ENCODE peak calls at places on chromosomes 4 and X, in six cellular contexts. W is IMR-90; M is heart right ventricle; X is breast epithelium; V is CD4-positive, alpha-beta memory T cell; L is SJCRH30. G is an unnamed sample.

GRCh38 chr4:3741217-3742011 is 24.8 kb upstream of the ADRA2C start:
- DNase-seq in V (no peak), X (no peak), W (no peak), L (no peak), M (no peak), G (no peak)

GRCh38 chrX:103073442-103073841 is 9.5 kb upstream of the BEX1 start:
- DNase-seq in W (no peak), M (no peak), V (no peak), X (no peak), L (no peak), G (no peak)

GRCh38 chrX:152635941-152636340 is 1.8 kb upstream of the GABRQ start:
- DNase-seq in X (no peak), V (no peak), M (no peak), W (peak; percentile 50), L (peak; percentile 19), G (no peak)

GRCh38 chrX:139600105-139600504 is 69.6 kb downstream of the F9 start:
- DNase-seq in X (no peak), V (no peak), W (no peak), M (no peak), L (no peak), G (no peak)

GRCh38 chr4:2290974-2291704 is 29.2 kb upstream of the MXD4 start:
- DNase-seq in V (peak; percentile 84), M (no peak), X (peak; percentile 31), W (no peak), L (no peak), G (peak; percentile 78)

GRCh38 chr4:111722321-111722720 is 422.9 kb upstream of the FAM241A start:
- DNase-seq in X (no peak), W (no peak), M (no peak), L (no peak), V (no peak), G (no peak)

GRCh38 chrX:154458116-154458953 is at the start of gene PLXNA3:
- DNase-seq in L (peak; percentile 43), W (no peak), M (peak; percentile 54), V (peak; percentile 70), X (no peak), G (peak; percentile 56)

GRCh38 chr4:186904104-186904503 is 180.4 kb upstream of the FAT1 start:
- DNase-seq in M (no peak), L (no peak), W (peak; percentile 95), V (no peak), X (no peak), G (no peak)

GRCh38 chrX:126141014-126141413 is 25.1 kb downstream of the DCAF12L2 start:
- DNase-seq in X (no peak), V (no peak), W (no peak), M (no peak), L (no peak), G (no peak)

GRCh38 chrX:12871181-12871580 is 4.3 kb downstream of the TLR7 start:
- DNase-seq in X (no peak), M (no peak), L (no peak), V (no peak), W (no peak), G (no peak)

GRCh38 chr4:185637162-185637875 is 102.0 kb upstream of the PDLIM3 start:
- DNase-seq in X (no peak), W (no peak), M (no peak), V (no peak), L (no peak), G (no peak)

GRCh38 chr4:1730532-1731135 is 9.3 kb downstream of the TACC3 start:
- DNase-seq in X (no peak), M (no peak), W (no peak), L (no peak), V (no peak), G (no peak)

GRCh38 chr4:11376146-11376545 is 52.5 kb downstream of the HS3ST1 start:
- DNase-seq in X (no peak), V (no peak), L (no peak), M (no peak), W (no peak), G (no peak)

GRCh38 chr4:186606593-186606992 is 51.2 kb upstream of the MTNR1A start:
- DNase-seq in W (peak; percentile 40), V (no peak), M (no peak), X (no peak), L (peak; percentile 87), G (no peak)

GRCh38 chrX:147945286-147945685 is 33.6 kb downstream of the FMR1 start:
- DNase-seq in M (no peak), W (no peak), X (no peak), V (no peak), L (no peak), G (no peak)

GRCh38 chr4:30429813-30430466 is 290.2 kb upstream of the PCDH7 start:
- DNase-seq in X (no peak), V (no peak), M (no peak), W (peak; percentile 87), L (no peak), G (no peak)

GRCh38 chrX:136765957-136766356 is 14.8 kb downstream of the ARHGEF6 start:
- DNase-seq in X (no peak), V (no peak), L (peak; percentile 25), W (no peak), M (no peak), G (no peak)

GRCh38 chrX:7146026-7146702 is 1.3 kb upstream of the STS start:
- DNase-seq in W (no peak), X (no peak), L (no peak), V (no peak), M (no peak), G (no peak)

GRCh38 chrX:7147431-7147977 is at the start of gene STS:
- DNase-seq in V (no peak), X (no peak), L (peak; percentile 51), W (peak; percentile 14), M (peak; percentile 54), G (no peak)

GRCh38 chrX:7149421-7149820 is 1.5 kb upstream of the PUDP start:
- DNase-seq in V (no peak), M (no peak), W (no peak), L (peak; percentile 9), X (no peak), G (no peak)

GRCh38 chrX:7146703-7147430 is 645 bp upstream of the STS start:
- DNase-seq in W (no peak), M (no peak), X (no peak), V (peak; percentile 18), L (peak; percentile 54), G (no peak)

DNA sequence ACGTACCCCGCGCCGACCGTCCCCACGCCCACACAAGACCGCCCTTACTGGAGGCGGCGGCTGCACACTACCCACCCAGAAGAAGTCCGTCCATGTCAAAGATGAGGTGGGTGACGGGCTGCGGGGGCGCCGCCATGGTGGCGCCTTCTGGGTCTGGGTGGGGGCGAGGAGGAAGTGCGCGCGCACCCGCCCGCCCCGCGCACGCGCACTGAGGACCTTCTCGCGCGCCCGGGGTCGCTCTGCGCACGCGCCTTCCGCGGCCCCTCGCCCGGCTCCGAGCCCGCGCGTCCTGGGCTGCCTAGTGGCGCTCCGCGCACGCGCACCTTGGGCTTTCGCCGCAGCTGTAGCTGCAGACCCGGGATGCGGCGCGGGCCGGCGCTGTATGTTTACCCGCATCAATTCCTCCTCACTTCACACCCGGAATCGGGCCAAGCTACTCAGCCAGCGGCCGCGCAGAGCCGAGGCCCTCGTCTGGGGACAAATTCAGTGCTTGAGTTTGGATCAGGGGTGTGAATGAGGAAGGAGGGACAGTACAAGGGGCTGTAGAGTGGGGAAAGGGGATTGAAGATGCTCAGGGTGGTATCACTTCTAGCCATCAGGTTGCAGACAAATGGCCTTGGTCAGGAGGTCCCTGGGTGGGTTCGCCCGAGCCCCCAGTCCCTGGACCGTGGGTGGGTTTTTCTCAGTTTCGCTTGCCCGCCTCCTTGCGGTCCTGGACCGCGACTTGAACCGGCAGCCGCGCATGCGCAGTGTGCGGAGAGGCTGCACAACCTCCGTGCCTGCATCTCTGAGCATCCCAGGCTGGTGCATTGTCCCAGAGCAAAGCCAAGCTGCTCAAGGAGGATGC is at the start of gene PUDP:
- DNase-seq in V (peak; percentile 94), M (peak; percentile 87), W (peak; percentile 83), L (peak; percentile 84), X (peak; percentile 68), G (peak; percentile 78)
- H3K27ac ChIP-seq in V (peak within 1 kb of the TSS; percentile 65), M (peak within 1 kb of the TSS; percentile 95), W (peak within 1 kb of the TSS; percentile 85), L (peak within 1 kb of the TSS; percentile 82), X (peak within 1 kb of the TSS; percentile 90), G (peak within 1 kb of the TSS; percentile 68)

GRCh38 chr4:89301902-89302301 is 5.7 kb downstream of the GPRIN3 start:
- DNase-seq in L (no peak), X (no peak), M (no peak), V (no peak), W (no peak), G (no peak)
- H3K4me1 ChIP-seq in L (no peaks in the 10 kb centered on the region), X (no peaks in the 10 kb centered on the region), M (peaks cover 70% of the 10 kb centered on the region), V (peaks cover 79% of the 10 kb centered on the region), W (no peaks in the 10 kb centered on the region), G (peaks cover 60% of the 10 kb centered on the region)

DNA sequence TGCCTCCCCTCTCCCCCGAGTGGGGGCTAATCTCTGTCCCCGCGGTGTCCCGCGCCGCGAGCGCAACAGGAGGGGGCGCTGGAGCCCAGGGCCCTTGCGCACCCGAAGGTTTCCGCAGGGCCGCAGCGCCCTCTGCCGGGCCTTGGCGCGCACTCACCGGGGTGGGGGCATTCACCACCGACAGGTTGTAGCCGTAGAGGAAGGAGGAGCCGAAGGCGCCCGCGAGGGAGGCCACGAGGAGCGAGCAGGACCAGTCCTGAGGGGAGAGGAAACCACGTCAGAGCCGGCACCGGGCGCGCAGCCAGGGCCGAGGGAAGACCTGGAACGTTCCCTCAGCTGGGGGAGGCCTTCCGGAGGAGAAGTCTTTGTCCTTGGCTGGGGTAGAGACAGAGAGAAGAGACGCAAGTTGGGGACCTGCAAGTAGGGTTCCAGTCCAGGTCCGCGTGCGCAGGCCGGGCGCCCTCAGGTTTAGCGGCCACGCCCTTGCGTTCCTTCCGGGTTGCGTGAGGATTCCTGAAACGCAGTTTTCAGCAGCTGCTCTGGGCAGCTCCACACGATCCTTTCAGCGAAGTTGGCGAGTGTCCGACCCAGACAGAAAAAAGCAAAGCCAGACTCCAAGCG is 2.4 kb downstream of the SLC2A9 start:
- DNase-seq in W (peak; percentile 93), V (peak; percentile 94), M (peak; percentile 99), X (peak; percentile 94), L (no peak), G (peak; percentile 89)
- H3K4me3 ChIP-seq in W (peak overlapping the region; percentile 29), V (peak overlapping the region; percentile 46), M (peak overlapping the region; percentile 44), X (peak overlapping the region; percentile 36), L (no peak overlapping the region), G (peak overlapping the region; percentile 47)

DNA sequence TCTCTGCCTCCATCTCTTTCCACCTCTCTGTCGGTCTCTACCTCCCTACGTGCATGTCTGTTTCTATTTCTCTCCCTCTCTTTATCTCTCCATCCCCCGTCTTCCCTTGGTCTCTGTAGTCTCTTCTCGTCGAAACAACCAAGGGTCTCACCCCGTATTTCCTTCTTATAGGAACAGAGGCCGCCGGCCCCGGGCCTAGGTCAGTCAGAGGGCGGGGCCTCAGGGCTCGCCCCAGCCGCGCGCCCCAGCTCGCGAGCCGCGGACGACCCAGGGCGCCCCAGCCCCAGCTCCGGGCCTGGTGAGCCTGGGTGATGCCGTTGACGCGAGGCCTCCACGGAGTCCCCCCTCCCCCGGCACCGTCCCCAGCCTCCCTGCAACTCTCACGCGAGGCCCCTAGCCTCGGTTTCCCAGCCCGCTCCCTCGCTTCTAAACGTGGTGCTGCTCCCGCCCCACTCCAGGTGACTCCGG is 6.6 kb downstream of the TIMM17B start:
- DNase-seq in M (no peak), X (no peak), L (no peak), W (no peak), V (no peak), G (no peak)
- H3K27ac ChIP-seq in M (peak overlapping the region; percentile 53), X (peak overlapping the region; percentile 85), L (no peak overlapping the region), W (no peak overlapping the region), V (peak overlapping the region; percentile 52), G (peak overlapping the region; percentile 60)

GRCh38 chrX:19744231-19744630 is 143.2 kb downstream of the SH3KBP1 start:
- DNase-seq in M (no peak), X (no peak), W (no peak), V (no peak), L (no peak), G (no peak)
- H3K4me1 ChIP-seq in M (no peaks in the 10 kb centered on the region), X (no peaks in the 10 kb centered on the region), W (no peaks in the 10 kb centered on the region), V (peaks cover 100% of the 10 kb centered on the region), L (no peaks in the 10 kb centered on the region), G (peaks cover 55% of the 10 kb centered on the region)